ENCODE peak calls at places on chromosome 16, in seven cellular contexts. One of them, this sample, is unnamed.

GRCh38 chr16:4537376-4538066 is 1.1 kb downstream of the CDIP1 start:
- DNase-seq in lower leg skin: peak; percentile 35
- DNase-seq in heart left ventricle: peak; percentile 73
- DNase-seq in T1000: no peak
- DNase-seq in chondrocyte: no peak
- DNase-seq in DMS53: peak; percentile 53
- DNase-seq in DND-41: no peak
- DNase-seq in this sample: no peak

GRCh38 chr16:3071655-3072054 is 6.2 kb downstream of the IL32 start:
- DNase-seq in lower leg skin: no peak
- DNase-seq in heart left ventricle: no peak
- DNase-seq in T1000: no peak
- DNase-seq in chondrocyte: no peak
- DNase-seq in DMS53: no peak
- DNase-seq in DND-41: no peak
- DNase-seq in this sample: no peak

GRCh38 chr16:52496051-52496876 is 50.7 kb downstream of the TOX3 start:
- DNase-seq in lower leg skin: no peak
- DNase-seq in heart left ventricle: no peak
- DNase-seq in T1000: no peak
- DNase-seq in chondrocyte: no peak
- DNase-seq in DMS53: peak; percentile 83
- DNase-seq in DND-41: no peak
- DNase-seq in this sample: no peak

GRCh38 chr16:54080524-54081008 is 206.0 kb downstream of the IRX3 start:
- DNase-seq in lower leg skin: peak; percentile 34
- DNase-seq in heart left ventricle: no peak
- DNase-seq in T1000: peak; percentile 31
- DNase-seq in chondrocyte: no peak
- DNase-seq in DMS53: no peak
- DNase-seq in DND-41: no peak
- DNase-seq in this sample: no peak

GRCh38 chr16:24685539-24686432 is 43.7 kb upstream of the TNRC6A start:
- DNase-seq in lower leg skin: no peak
- DNase-seq in heart left ventricle: peak; percentile 62
- DNase-seq in T1000: no peak
- DNase-seq in chondrocyte: no peak
- DNase-seq in DMS53: peak; percentile 95
- DNase-seq in DND-41: no peak
- DNase-seq in this sample: no peak

GRCh38 chr16:31505483-31505882 is 2.7 kb downstream of the RUSF1 start:
- DNase-seq in lower leg skin: no peak
- DNase-seq in heart left ventricle: no peak
- DNase-seq in T1000: no peak
- DNase-seq in chondrocyte: no peak
- DNase-seq in DMS53: no peak
- DNase-seq in DND-41: no peak
- DNase-seq in this sample: no peak

GRCh38 chr16:57775661-57776469 is 26.4 kb downstream of the KIFC3 start:
- DNase-seq in lower leg skin: no peak
- DNase-seq in heart left ventricle: no peak
- DNase-seq in T1000: no peak
- DNase-seq in chondrocyte: no peak
- DNase-seq in DMS53: peak; percentile 90
- DNase-seq in DND-41: no peak
- DNase-seq in this sample: no peak

GRCh38 chr16:2148714-2149629 is 547 bp downstream of the RAB26 start:
- DNase-seq in lower leg skin: no peak
- DNase-seq in heart left ventricle: no peak
- DNase-seq in T1000: no peak
- DNase-seq in chondrocyte: no peak
- DNase-seq in DMS53: peak; percentile 77
- DNase-seq in DND-41: no peak
- DNase-seq in this sample: no peak

GRCh38 chr16:17083628-17084027 is 387.1 kb downstream of the XYLT1 start:
- DNase-seq in lower leg skin: no peak
- DNase-seq in heart left ventricle: no peak
- DNase-seq in T1000: no peak
- DNase-seq in chondrocyte: no peak
- DNase-seq in DMS53: no peak
- DNase-seq in DND-41: no peak
- DNase-seq in this sample: no peak

GRCh38 chr16:59369523-59369922 is 635.4 kb upstream of the GOT2 start:
- DNase-seq in lower leg skin: no peak
- DNase-seq in heart left ventricle: no peak
- DNase-seq in T1000: no peak
- DNase-seq in chondrocyte: no peak
- DNase-seq in DMS53: no peak
- DNase-seq in DND-41: no peak
- DNase-seq in this sample: no peak

GRCh38 chr16:58733248-58733670 is 857 bp downstream of the GOT2 start:
- DNase-seq in lower leg skin: no peak
- DNase-seq in heart left ventricle: no peak
- DNase-seq in T1000: no peak
- DNase-seq in chondrocyte: no peak
- DNase-seq in DMS53: peak; percentile 25
- DNase-seq in DND-41: no peak
- DNase-seq in this sample: no peak

GRCh38 chr16:17832738-17833137 is 362.0 kb upstream of the XYLT1 start:
- DNase-seq in lower leg skin: no peak
- DNase-seq in heart left ventricle: no peak
- DNase-seq in T1000: no peak
- DNase-seq in chondrocyte: no peak
- DNase-seq in DMS53: no peak
- DNase-seq in DND-41: no peak
- DNase-seq in this sample: no peak

GRCh38 chr16:30985401-30986128 is 558 bp downstream of the HSD3B7 start:
- DNase-seq in lower leg skin: peak; percentile 67
- DNase-seq in heart left ventricle: no peak
- DNase-seq in T1000: no peak
- DNase-seq in chondrocyte: no peak
- DNase-seq in DMS53: peak; percentile 91
- DNase-seq in DND-41: no peak
- DNase-seq in this sample: peak; percentile 63

GRCh38 chr16:57999971-58000705 is at the start of gene ZNF319:
- DNase-seq in lower leg skin: no peak
- DNase-seq in heart left ventricle: no peak
- DNase-seq in T1000: no peak
- DNase-seq in chondrocyte: no peak
- DNase-seq in DMS53: peak; percentile 64
- DNase-seq in DND-41: peak; percentile 29
- DNase-seq in this sample: no peak

GRCh38 chr16:79810449-79811189 is 210.1 kb upstream of the MAF start:
- DNase-seq in lower leg skin: no peak
- DNase-seq in heart left ventricle: no peak
- DNase-seq in T1000: no peak
- DNase-seq in chondrocyte: no peak
- DNase-seq in DMS53: no peak
- DNase-seq in DND-41: no peak
- DNase-seq in this sample: no peak

GRCh38 chr16:15907863-15908478 is 19.6 kb upstream of the CEP20 start:
- DNase-seq in lower leg skin: no peak
- DNase-seq in heart left ventricle: no peak
- DNase-seq in T1000: peak; percentile 10
- DNase-seq in chondrocyte: peak; percentile 35
- DNase-seq in DMS53: peak; percentile 78
- DNase-seq in DND-41: peak; percentile 25
- DNase-seq in this sample: peak; percentile 31

GRCh38 chr16:48194828-48195566 is 39.2 kb upstream of the ABCC12 start:
- DNase-seq in lower leg skin: no peak
- DNase-seq in heart left ventricle: no peak
- DNase-seq in T1000: no peak
- DNase-seq in chondrocyte: no peak
- DNase-seq in DMS53: peak; percentile 68
- DNase-seq in DND-41: no peak
- DNase-seq in this sample: no peak

GRCh38 chr16:66324785-66325184 is 41.7 kb upstream of the CDH5 start:
- DNase-seq in lower leg skin: no peak
- DNase-seq in heart left ventricle: no peak
- DNase-seq in T1000: no peak
- DNase-seq in chondrocyte: no peak
- DNase-seq in DMS53: peak; percentile 87
- DNase-seq in DND-41: peak; percentile 10
- DNase-seq in this sample: no peak

GRCh38 chr16:84379008-84379730 is 10.8 kb downstream of the ATP2C2 start:
- DNase-seq in lower leg skin: no peak
- DNase-seq in heart left ventricle: no peak
- DNase-seq in T1000: no peak
- DNase-seq in chondrocyte: no peak
- DNase-seq in DMS53: no peak
- DNase-seq in DND-41: no peak
- DNase-seq in this sample: no peak

GRCh38 chr16:86632944-86633343 is 54.6 kb downstream of the FOXL1 start:
- DNase-seq in lower leg skin: no peak
- DNase-seq in heart left ventricle: no peak
- DNase-seq in T1000: no peak
- DNase-seq in chondrocyte: no peak
- DNase-seq in DMS53: no peak
- DNase-seq in DND-41: no peak
- DNase-seq in this sample: no peak

GRCh38 chr16:89357055-89357454 is 133.3 kb downstream of the ANKRD11 start:
- DNase-seq in lower leg skin: no peak
- DNase-seq in heart left ventricle: no peak
- DNase-seq in T1000: no peak
- DNase-seq in chondrocyte: no peak
- DNase-seq in DMS53: peak; percentile 14
- DNase-seq in DND-41: no peak
- DNase-seq in this sample: no peak

GRCh38 chr16:85424260-85425060 is 188.7 kb upstream of the GSE1 start:
- DNase-seq in lower leg skin: no peak
- DNase-seq in heart left ventricle: peak; percentile 38
- DNase-seq in T1000: no peak
- DNase-seq in chondrocyte: peak; percentile 71
- DNase-seq in DMS53: peak; percentile 70
- DNase-seq in DND-41: peak; percentile 4
- DNase-seq in this sample: no peak

GRCh38 chr16:19400709-19401108 is 17.0 kb upstream of the TMC5 start:
- DNase-seq in lower leg skin: no peak
- DNase-seq in heart left ventricle: no peak
- DNase-seq in T1000: no peak
- DNase-seq in chondrocyte: no peak
- DNase-seq in DMS53: peak; percentile 12
- DNase-seq in DND-41: no peak
- DNase-seq in this sample: no peak

GRCh38 chr16:56997264-56997663 is 7.9 kb downstream of the NLRC5 start:
- DNase-seq in lower leg skin: no peak
- DNase-seq in heart left ventricle: peak; percentile 4
- DNase-seq in T1000: no peak
- DNase-seq in chondrocyte: no peak
- DNase-seq in DMS53: no peak
- DNase-seq in DND-41: no peak
- DNase-seq in this sample: no peak

GRCh38 chr16:27273670-27274522 is 5.3 kb upstream of the NSMCE1 start:
- DNase-seq in lower leg skin: no peak
- DNase-seq in heart left ventricle: no peak
- DNase-seq in T1000: peak; percentile 68
- DNase-seq in chondrocyte: no peak
- DNase-seq in DMS53: peak; percentile 15
- DNase-seq in DND-41: no peak
- DNase-seq in this sample: no peak

This sample was measured in lung.